ENCODE peak calls at places on chromosome 20, in five cellular contexts. V is CD14-positive monocyte; Y is EL; B is ovary; P is stimulated activated effector memory CD8-positive, alpha-beta T cell treated with anti-CD3 and anti-CD28 coated beads, Interleukin-12 subunit alpha, Interleukin-12 subunit beta, amount 100 ng/mL, for 72 hours. X is an unnamed sample.

GRCh38 chr20:34527016-34527415 is 10.8 kb downstream of the DYNLRB1 start:
- DNase-seq in P (no peak), Y (no peak), V (no peak), B (no peak), X (no peak)

GRCh38 chr20:2804921-2805681 is 4.7 kb upstream of the CPXM1 start:
- DNase-seq in V (no peak), Y (no peak), P (no peak), B (no peak), X (no peak)

GRCh38 chr20:49496526-49497216 is 14.2 kb upstream of the KCNB1 start:
- DNase-seq in Y (no peak), B (no peak), V (no peak), P (no peak), X (no peak)

GRCh38 chr20:57659789-57660509 is 39.7 kb upstream of the ZBP1 start:
- DNase-seq in B (peak), V (peak), P (no peak), Y (no peak), X (peak)

GRCh38 chr20:58306421-58307261 is 2.9 kb upstream of the RAB22A start:
- DNase-seq in B (no peak), Y (peak), P (peak), V (peak), X (no peak)

GRCh38 chr20:21514553-21515251 is 838 bp upstream of the NKX2-2 start:
- DNase-seq in Y (no peak), B (no peak), V (no peak), P (no peak), X (no peak)

GRCh38 chr20:10910535-10911239 is 236.9 kb upstream of the JAG1 start:
- DNase-seq in B (no peak), P (no peak), Y (no peak), V (no peak), X (no peak)

GRCh38 chr20:23363257-23363649 is 1.3 kb downstream of the GZF1 start:
- DNase-seq in P (no peak), B (no peak), V (no peak), Y (no peak), X (no peak)

GRCh38 chr20:57263127-57263609 is 3.3 kb downstream of the BMP7 start:
- DNase-seq in B (no peak), V (no peak), Y (no peak), P (no peak), X (no peak)

GRCh38 chr20:48197034-48197433 is 411.8 kb upstream of the SULF2 start:
- DNase-seq in P (no peak), B (peak), V (no peak), Y (no peak), X (no peak)

GRCh38 chr20:17835941-17836861 is 132.4 kb downstream of the SNX5 start:
- DNase-seq in V (peak), P (no peak), B (peak), Y (peak), X (peak)

GRCh38 chr20:61173966-61174725 is 77.9 kb upstream of the CDH4 start:
- DNase-seq in P (no peak), B (no peak), Y (peak), V (no peak), X (no peak)

GRCh38 chr20:62814060-62814708 is 2.7 kb upstream of the COL9A3 start:
- DNase-seq in P (no peak), Y (no peak), V (no peak), B (no peak), X (no peak)

GRCh38 chr20:1341561-1342265 is 12.8 kb upstream of the SDCBP2 start:
- DNase-seq in P (peak), B (no peak), V (no peak), Y (peak), X (no peak)

GRCh38 chr20:9397928-9398327 is 116.5 kb upstream of the LAMP5 start:
- DNase-seq in V (peak), B (no peak), P (no peak), Y (no peak), X (no peak)

GRCh38 chr20:47995661-47996060 is 210.4 kb upstream of the SULF2 start:
- DNase-seq in B (no peak), V (no peak), P (no peak), Y (no peak), X (no peak)

GRCh38 chr20:50911716-50912115 is 19.5 kb downstream of the ADNP start:
- DNase-seq in V (no peak), Y (no peak), B (no peak), P (no peak), X (no peak)

GRCh38 chr20:59583428-59584277 is 20.7 kb upstream of the PHACTR3 start:
- DNase-seq in B (peak), V (no peak), P (no peak), Y (no peak), X (peak)

GRCh38 chr20:44402391-44403193 is 47.1 kb downstream of the HNF4A start:
- DNase-seq in V (no peak), B (no peak), Y (no peak), P (no peak), X (no peak)

GRCh38 chr20:25397081-25397480 is 6.4 kb upstream of the ABHD12 start:
- DNase-seq in P (no peak), B (no peak), V (no peak), Y (no peak), X (no peak)

GRCh38 chr20:59824711-59825562 is 108.5 kb downstream of the SYCP2 start:
- DNase-seq in V (no peak), B (no peak), P (no peak), Y (no peak), X (no peak)

GRCh38 chr20:3716195-3716834 is 3.9 kb upstream of the SIGLEC1 start:
- DNase-seq in V (no peak), B (peak), Y (peak), P (peak), X (peak)

GRCh38 chr20:48845721-48846306 is 18.0 kb upstream of the PREX1 start:
- DNase-seq in B (no peak), Y (peak), P (no peak), V (no peak), X (no peak)

GRCh38 chr20:10665027-10665561 is 8.7 kb downstream of the JAG1 start:
- DNase-seq in P (no peak), V (no peak), B (no peak), Y (no peak), X (no peak)

GRCh38 chr20:17731233-17731632 is 31.5 kb downstream of the BANF2 start:
- DNase-seq in B (no peak), Y (no peak), P (no peak), V (no peak), X (no peak)

GRCh38 chr20:25398363-25399037 is 7.9 kb upstream of the ABHD12 start:
- DNase-seq in P (no peak), B (no peak), Y (no peak), V (no peak), X (no peak)

GRCh38 chr20:50670126-50670862 is 21.0 kb downstream of the RIPOR3 start:
- DNase-seq in Y (no peak), P (no peak), V (no peak), B (no peak), X (no peak)

GRCh38 chr20:16189371-16189770 is 383.9 kb downstream of the KIF16B start:
- DNase-seq in V (no peak), B (no peak), P (no peak), Y (no peak), X (no peak)

GRCh38 chr20:47263080-47263479 is 93.4 kb downstream of the ZMYND8 start:
- DNase-seq in V (no peak), Y (no peak), B (no peak), P (no peak), X (no peak)

GRCh38 chr20:59163641-59164530 is at the start of gene ZNF831:
- DNase-seq in V (no peak), Y (no peak), P (no peak), B (no peak), X (no peak)

GRCh38 chr20:5786930-5787826 is 37.0 kb downstream of the SHLD1 start:
- DNase-seq in B (peak), V (no peak), P (no peak), Y (peak), X (no peak)

GRCh38 chr20:44173116-44173515 is 13.9 kb downstream of the JPH2 start:
- DNase-seq in P (no peak), Y (no peak), B (no peak), V (no peak), X (no peak)

GRCh38 chr20:37828584-37829527 is 74.1 kb upstream of the VSTM2L start:
- DNase-seq in V (no peak), B (no peak), P (no peak), Y (no peak), X (no peak)

GRCh38 chr20:50292324-50293243 is 102.0 kb downstream of the CEBPB start:
- DNase-seq in Y (peak), B (peak), P (peak), V (peak), X (peak)

GRCh38 chr20:15807271-15807670 is 766.0 kb downstream of the KIF16B start:
- DNase-seq in V (no peak), P (no peak), B (no peak), Y (no peak), X (no peak)

GRCh38 chr20:51768759-51769517 is 748 bp upstream of the ATP9A start:
- DNase-seq in Y (no peak), B (peak), P (no peak), V (no peak), X (no peak)

GRCh38 chr20:62367483-62368302 is 581 bp upstream of the LAMA5 start:
- DNase-seq in V (no peak), B (no peak), P (no peak), Y (no peak), X (no peak)

GRCh38 chr20:62030834-62031434 is 34.7 kb downstream of the TAF4 start:
- DNase-seq in Y (no peak), P (no peak), B (no peak), V (no peak), X (no peak)

GRCh38 chr20:23444859-23445258 is 5.4 kb downstream of the CSTL1 start:
- DNase-seq in B (no peak), V (no peak), P (no peak), Y (no peak), X (no peak)